ENCODE peak calls at places on chromosomes 12 and 14, in eight cellular contexts. T, V, P, F, R, E, O and S are unnamed samples.
A peak's percentile ranks its signal among the peaks of the same experiment; 100 is the strongest.

GRCh38 chr14:24481622-24482324 is 26.3 kb downstream of the CMA1 start:
- DNase-seq in T (peak; percentile 47), V (peak; percentile 50), P (peak; percentile 61), F (peak; percentile 3), R (peak; percentile 24), E (peak; percentile 46), O (peak; percentile 7), S (peak; percentile 24)

GRCh38 chr14:57574617-57575288 is 81.1 kb upstream of the CCDC198 start:
- DNase-seq in T (no peak), V (no peak), P (no peak), F (no peak), R (no peak), E (peak; percentile 9), O (no peak), S (no peak)

GRCh38 chr12:100413006-100413405 is 56.1 kb downstream of the SLC17A8 start:
- DNase-seq in T (no peak), V (no peak), P (no peak), F (no peak), R (no peak), E (peak; percentile 54), O (no peak), S (no peak)

GRCh38 chr12:83016226-83016835 is 329.6 kb downstream of the TMTC2 start:
- DNase-seq in T (no peak), V (no peak), P (no peak), F (no peak), R (no peak), E (peak; percentile 65), O (no peak), S (no peak)

GRCh38 chr14:99616832-99617488 is 13.0 kb upstream of the CCDC85C start:
- DNase-seq in T (no peak), V (no peak), P (no peak), F (no peak), R (no peak), E (no peak), O (no peak), S (no peak)

GRCh38 chr14:73818821-73819220 is 32.8 kb upstream of the PTGR2 start:
- DNase-seq in T (no peak), V (no peak), P (no peak), F (no peak), R (no peak), E (no peak), O (no peak), S (no peak)

GRCh38 chr14:92105845-92106094 is 612 bp downstream of the ATXN3 start:
- DNase-seq in T (peak; percentile 81), V (peak; percentile 23), P (no peak), F (no peak), R (no peak), E (peak; percentile 43), O (no peak), S (no peak)

GRCh38 chr12:117051380-117051779 is 47.8 kb downstream of the TESC start:
- DNase-seq in T (no peak), V (no peak), P (peak; percentile 21), F (no peak), R (no peak), E (no peak), O (no peak), S (no peak)

GRCh38 chr12:110641512-110641911 is 27.6 kb downstream of the TCTN1 start:
- DNase-seq in T (peak; percentile 69), V (no peak), P (no peak), F (no peak), R (no peak), E (no peak), O (no peak), S (no peak)

GRCh38 chr12:68743416-68743815 is 2.6 kb upstream of the SLC35E3 start:
- DNase-seq in T (peak; percentile 22), V (no peak), P (no peak), F (no peak), R (no peak), E (no peak), O (no peak), S (no peak)

GRCh38 chr12:52600475-52600874 is 788 bp downstream of the KRT72 start:
- DNase-seq in T (no peak), V (no peak), P (no peak), F (no peak), R (no peak), E (no peak), O (no peak), S (no peak)

GRCh38 chr14:62710811-62711210 is 334.4 kb downstream of the KCNH5 start:
- DNase-seq in T (no peak), V (no peak), P (no peak), F (no peak), R (no peak), E (no peak), O (no peak), S (no peak)

GRCh38 chr12:193282-193681 is 20.7 kb downstream of the SLC6A12 start:
- DNase-seq in T (no peak), V (no peak), P (no peak), F (no peak), R (no peak), E (no peak), O (no peak), S (no peak)

GRCh38 chr12:89280833-89281533 is 71.3 kb downstream of the DUSP6 start:
- DNase-seq in T (peak; percentile 66), V (peak; percentile 10), P (peak; percentile 19), F (peak; percentile 5), R (no peak), E (no peak), O (no peak), S (peak; percentile 47)

GRCh38 chr14:69650948-69651369 is 39.6 kb downstream of the SUSD6 start:
- DNase-seq in T (no peak), V (no peak), P (no peak), F (no peak), R (no peak), E (no peak), O (no peak), S (no peak)

GRCh38 chr12:43241971-43242370 is 310.0 kb downstream of the ADAMTS20 start:
- DNase-seq in T (no peak), V (no peak), P (no peak), F (no peak), R (no peak), E (no peak), O (no peak), S (no peak)

GRCh38 chr12:132066345-132066685 is 77.8 kb downstream of the DDX51 start:
- DNase-seq in T (peak; percentile 83), V (peak; percentile 61), P (peak; percentile 55), F (peak; percentile 63), R (peak; percentile 13), E (no peak), O (no peak), S (peak; percentile 29)

GRCh38 chr12:121581681-121582439 is 1.0 kb upstream of the KDM2B start:
- DNase-seq in T (peak; percentile 45), V (no peak), P (no peak), F (peak; percentile 23), R (no peak), E (no peak), O (no peak), S (peak; percentile 22)

GRCh38 chr12:64744422-64745258 is 14.6 kb downstream of the GNS start:
- DNase-seq in T (no peak), V (no peak), P (no peak), F (no peak), R (no peak), E (no peak), O (no peak), S (no peak)

GRCh38 chr12:34294671-34295365 is 272.5 kb downstream of the ALG10 start:
- DNase-seq in T (no peak), V (no peak), P (no peak), F (no peak), R (no peak), E (no peak), O (no peak), S (no peak)

GRCh38 chr14:102330806-102331205 is 11.3 kb downstream of the ZNF839 start:
- DNase-seq in T (no peak), V (no peak), P (no peak), F (no peak), R (no peak), E (no peak), O (no peak), S (no peak)

GRCh38 chr12:121579981-121580868 is 598 bp downstream of the KDM2B start:
- DNase-seq in T (peak; percentile 66), V (peak; percentile 83), P (peak; percentile 71), F (peak; percentile 64), R (peak; percentile 77), E (peak; percentile 82), O (peak; percentile 50), S (peak; percentile 77)

GRCh38 chr14:24216345-24216699 is 456 bp upstream of the MDP1 start:
- DNase-seq in T (no peak), V (no peak), P (no peak), F (no peak), R (no peak), E (no peak), O (no peak), S (no peak)

GRCh38 chr14:55577229-55577628 is 2.8 kb upstream of the KTN1 start:
- DNase-seq in T (no peak), V (no peak), P (no peak), F (no peak), R (no peak), E (no peak), O (no peak), S (no peak)

GRCh38 chr12:116318738-116319050 is 41.2 kb upstream of the MED13L start:
- DNase-seq in T (no peak), V (no peak), P (no peak), F (no peak), R (no peak), E (peak; percentile 59), O (no peak), S (no peak)